ENCODE peak calls at places on chromosomes 2 and 18, in four cellular contexts. J, O, B and W are unnamed samples.

GRCh38 chr2:14255135-14255820 is 377.2 kb upstream of the LRATD1 start:
- DNase-seq in O (no peak), B (no peak), J (no peak), W (no peak)

GRCh38 chr2:100754951-100755350 is 65.0 kb upstream of the NPAS2 start:
- DNase-seq in B (no peak), O (no peak), J (no peak), W (no peak)

GRCh38 chr2:44994377-44994776 is 14.9 kb downstream of the SIX2 start:
- DNase-seq in J (no peak), O (no peak), B (no peak), W (no peak)

GRCh38 chr2:44388877-44389276 is 27.1 kb downstream of the CAMKMT start:
- DNase-seq in O (no peak), J (no peak), B (no peak), W (no peak)

GRCh38 chr2:240933048-240933965 is 27.2 kb downstream of the CROCC2 start:
- DNase-seq in O (no peak), J (no peak), B (peak; percentile 7), W (peak; percentile 6)

GRCh38 chr2:142989276-142990204 is 112.1 kb downstream of the KYNU start:
- DNase-seq in O (no peak), J (peak; percentile 24), B (no peak), W (no peak)

GRCh38 chr2:71742953-71743601 is 289.7 kb downstream of the DYSF start:
- DNase-seq in J (peak; percentile 74), O (peak; percentile 58), B (peak; percentile 59), W (no peak)

GRCh38 chr18:78716581-78716980 is 263.0 kb upstream of the SALL3 start:
- DNase-seq in J (no peak), O (no peak), B (no peak), W (peak; percentile 43)

GRCh38 chr18:9792565-9793226 is 84.6 kb downstream of the RAB31 start:
- DNase-seq in B (no peak), O (peak; percentile 79), J (no peak), W (no peak)

GRCh38 chr18:42742976-42743755 is 372.3 kb downstream of the RIT2 start:
- DNase-seq in O (no peak), B (no peak), J (no peak), W (no peak)

GRCh38 chr2:74540291-74540690 is 10.6 kb downstream of the HTRA2 start:
- DNase-seq in O (no peak), J (no peak), B (no peak), W (no peak)

GRCh38 chr18:62987035-62987830 is 271.9 kb downstream of the PHLPP1 start:
- DNase-seq in O (no peak), J (no peak), B (no peak), W (no peak)

GRCh38 chr2:14978836-14979235 is 346.3 kb downstream of the LRATD1 start:
- DNase-seq in J (no peak), B (no peak), O (no peak), W (no peak)

GRCh38 chr2:72004976-72005375 is 142.7 kb downstream of the CYP26B1 start:
- DNase-seq in B (no peak), O (no peak), J (no peak), W (no peak)

GRCh38 chr18:22609642-22610041 is 191.9 kb upstream of the CTAGE1 start:
- DNase-seq in O (peak; percentile 15), B (peak; percentile 47), J (no peak), W (peak; percentile 35)

GRCh38 chr2:218828477-218828778 is 3.2 kb downstream of the PRKAG3 start:
- DNase-seq in O (no peak), B (no peak), J (no peak), W (no peak)

GRCh38 chr18:73669299-73669698 is 478.3 kb downstream of the FBXO15 start:
- DNase-seq in O (no peak), B (no peak), J (no peak), W (no peak)

GRCh38 chr2:151570191-151570590 is 160.5 kb downstream of the RIF1 start:
- DNase-seq in J (no peak), O (no peak), B (no peak), W (no peak)

GRCh38 chr2:44354761-44355160 is 6.5 kb downstream of the PREPL start:
- DNase-seq in J (no peak), B (no peak), O (no peak), W (no peak)

GRCh38 chr2:127080226-127080940 is 26.6 kb downstream of the BIN1 start:
- DNase-seq in B (peak; percentile 67), J (no peak), O (peak; percentile 65), W (no peak)

GRCh38 chr2:2839393-2840096 is 508.5 kb upstream of the MYT1L start:
- DNase-seq in O (no peak), J (no peak), B (no peak), W (peak; percentile 7)

GRCh38 chr2:238727585-238728321 is 120.1 kb upstream of the TWIST2 start:
- DNase-seq in J (no peak), B (no peak), O (no peak), W (peak; percentile 49)

GRCh38 chr2:69789762-69790600 is 39.5 kb upstream of the GMCL1 start:
- DNase-seq in B (no peak), O (no peak), J (no peak), W (no peak)

GRCh38 chr18:76821875-76822509 is 365 bp upstream of the ZNF236 start:
- DNase-seq in J (no peak), O (peak; percentile 85), B (peak; percentile 60), W (peak; percentile 60)

GRCh38 chr18:76823574-76823973 is 1.2 kb downstream of the ZNF236 start:
- DNase-seq in O (peak; percentile 37), J (no peak), B (peak; percentile 22), W (no peak)

GRCh38 chr18:76821356-76821874 is 942 bp upstream of the ZNF236 start:
- DNase-seq in B (no peak), O (no peak), J (no peak), W (no peak)

GRCh38 chr18:76823166-76823539 is 796 bp downstream of the ZNF236 start:
- DNase-seq in O (no peak), J (no peak), B (peak; percentile 20), W (no peak)

DNA sequence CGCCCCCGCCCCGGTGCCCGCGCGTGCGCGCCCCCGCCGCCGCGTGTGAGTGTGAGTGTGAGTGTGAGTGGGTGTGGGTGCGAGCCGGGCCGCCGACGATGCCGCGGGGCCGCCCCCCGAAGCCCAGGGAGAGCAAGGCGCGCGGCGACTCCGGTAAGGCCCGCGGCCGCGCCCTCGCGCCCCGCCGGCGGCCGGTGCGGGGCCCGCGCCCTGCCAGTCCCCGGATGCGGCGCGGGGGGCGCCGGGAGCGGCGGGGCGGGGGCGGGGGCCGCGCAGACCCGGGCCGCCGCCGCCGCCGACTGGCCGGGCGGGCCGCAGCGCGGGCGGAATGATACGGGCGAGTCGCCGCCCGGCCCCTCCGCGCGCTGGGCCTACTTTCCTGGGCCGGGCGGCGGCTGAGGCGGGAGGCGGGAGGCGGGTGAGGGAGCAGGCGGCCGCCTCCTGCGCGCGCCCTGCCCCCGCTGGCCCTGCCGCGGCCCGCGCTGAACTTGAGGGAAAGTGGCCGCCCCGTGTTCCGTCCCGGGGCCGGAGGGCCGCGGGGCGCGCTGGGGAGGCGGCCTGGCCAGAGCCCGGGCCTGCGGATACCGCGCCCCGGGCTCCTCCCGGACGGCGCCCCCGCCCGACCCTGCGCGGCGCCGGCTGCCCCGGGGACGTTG is at the start of gene ZNF236:
- DNase-seq in B (peak; percentile 79), O (peak; percentile 77), J (no peak), W (peak; percentile 74)
- TF ChIP-seq POLR2AphosphoS5 in B (peak; percentile 66), O (peak; percentile 55), J (peak; percentile 87), W (peak; percentile 19)

DNA sequence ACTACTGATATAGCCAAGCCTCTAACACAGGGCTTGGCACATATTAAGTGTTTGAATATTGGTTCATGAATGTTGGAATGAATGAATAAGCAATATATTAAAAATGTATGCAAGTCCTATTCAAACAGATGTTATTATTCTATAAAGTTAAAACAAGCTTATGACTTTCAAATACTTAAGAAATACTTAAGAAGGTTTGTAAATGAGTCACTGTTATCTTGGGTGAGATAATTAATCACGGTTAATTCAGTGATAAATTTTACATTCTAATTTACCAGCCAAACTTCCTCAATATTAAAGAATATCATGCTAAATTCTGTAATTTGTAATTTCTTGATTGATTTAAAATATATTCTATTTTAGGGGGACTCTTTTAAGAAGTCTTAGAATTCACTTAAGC is 74.8 kb downstream of the RBMS1 start:
- DNase-seq in J (no peak), B (no peak), O (no peak), W (no peak)
- H3K4me1 ChIP-seq in J (no peaks in the 10 kb centered on the region), B (peaks cover 8% of the 10 kb centered on the region), O (no peaks in the 10 kb centered on the region), W (no peaks in the 10 kb centered on the region)

DNA sequence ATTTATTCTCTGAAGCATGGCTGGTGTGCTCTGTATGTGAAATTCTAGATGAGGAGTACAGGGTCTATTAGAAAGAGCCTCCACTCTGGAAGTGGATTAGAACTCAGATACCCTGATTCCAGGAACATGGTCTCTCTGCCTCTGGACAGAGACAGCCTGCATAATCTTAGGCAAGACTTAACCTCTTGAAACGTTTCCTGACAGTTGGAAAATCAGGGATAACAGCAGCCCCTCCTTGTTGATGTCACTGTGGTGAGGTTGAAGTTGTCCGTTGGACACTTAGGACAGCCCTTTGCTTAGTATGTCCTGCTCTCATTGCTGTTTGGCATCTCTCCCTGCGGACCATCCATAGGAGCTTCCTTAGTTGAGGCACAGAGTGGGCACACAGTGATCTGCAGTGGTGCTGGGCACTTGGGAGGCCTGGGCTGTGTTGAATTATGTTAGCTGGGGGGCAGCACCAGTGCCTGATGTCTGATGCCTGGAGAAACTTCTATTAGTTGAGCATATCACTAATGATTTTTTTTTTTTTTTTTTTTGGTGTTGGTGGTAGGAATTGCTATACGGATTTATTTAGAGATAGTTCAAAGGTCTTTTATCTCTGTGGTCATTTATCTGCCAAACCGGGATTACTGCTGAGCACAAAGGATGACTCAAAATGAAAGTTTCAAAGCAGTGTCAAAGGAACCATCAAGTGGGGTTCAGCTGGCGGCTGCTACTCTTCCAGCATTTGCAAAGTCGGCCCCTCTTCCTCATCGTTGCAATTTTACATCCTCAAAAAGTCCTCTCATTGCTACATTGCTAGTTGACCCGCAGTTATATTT is 28.8 kb downstream of the SETBP1 start:
- DNase-seq in J (no peak), O (no peak), B (no peak), W (no peak)
- H3K27ac ChIP-seq in J (no peak overlapping the region), O (no peak overlapping the region), B (peak overlapping the region; percentile 67), W (peak overlapping the region; percentile 81)

GRCh38 chr18:48922203-48922800 is 28.5 kb downstream of the SMAD7 start:
- DNase-seq in J (no peak), B (no peak), O (no peak), W (no peak)

GRCh38 chr18:48921305-48922202 is 29.2 kb downstream of the SMAD7 start:
- DNase-seq in O (no peak), J (no peak), B (no peak), W (no peak)

GRCh38 chr18:48924621-48925601 is 25.9 kb downstream of the SMAD7 start:
- DNase-seq in J (no peak), O (no peak), B (no peak), W (no peak)

GRCh38 chr18:48923746-48924580 is 26.8 kb downstream of the SMAD7 start:
- DNase-seq in O (no peak), J (no peak), B (no peak), W (no peak)

GRCh38 chr18:48922801-48923730 is 27.7 kb downstream of the SMAD7 start:
- DNase-seq in J (no peak), O (peak; percentile 77), B (peak; percentile 79), W (no peak)
- TF ChIP-seq POLR2AphosphoS5 in J (no peak), O (no peak), B (no peak), W (no peak)